ENCODE peak calls at places on chromosome 9, in four cellular contexts. S is WTC11, B is HepG2, U is GM12878. Q is an unnamed sample.
A peak's percentile ranks its signal among the peaks of the same experiment; 100 is the strongest.

GRCh38 chr9:101119206-101119819 is 90.8 kb downstream of the PLPPR1 start:
- DNase-seq in B (peak; percentile 57), U (no peak), S (peak; percentile 85), Q (peak; percentile 47)

GRCh38 chr9:93244510-93245436 is 60.8 kb downstream of the WNK2 start:
- DNase-seq in U (no peak), B (no peak), S (no peak), Q (no peak)

GRCh38 chr9:14511452-14511851 is 181.8 kb downstream of the ZDHHC21 start:
- DNase-seq in B (no peak), S (no peak), U (no peak), Q (no peak)

GRCh38 chr9:122356627-122357026 is 14.2 kb upstream of the PTGS1 start:
- DNase-seq in U (no peak), B (no peak), S (peak; percentile 55), Q (no peak)

GRCh38 chr9:14362175-14362574 is 48.2 kb upstream of the NFIB start:
- DNase-seq in B (no peak), U (no peak), S (no peak), Q (no peak)

GRCh38 chr9:116421006-116421538 is 266.0 kb upstream of the TRIM32 start:
- DNase-seq in S (no peak), B (no peak), U (no peak), Q (peak; percentile 67)

GRCh38 chr9:96453625-96454024 is 3.7 kb downstream of the HABP4 start:
- DNase-seq in U (no peak), S (no peak), B (peak; percentile 25), Q (no peak)

GRCh38 chr9:131575121-131575640 is 29.9 kb downstream of the PRRT1B start:
- DNase-seq in U (no peak), B (no peak), S (no peak), Q (no peak)

GRCh38 chr9:127835930-127836586 is 18.4 kb downstream of the ENG start:
- DNase-seq in S (no peak), B (no peak), U (no peak), Q (no peak)

GRCh38 chr9:16329699-16330113 is 540.8 kb downstream of the BNC2 start:
- DNase-seq in S (no peak), U (no peak), B (no peak), Q (no peak)

GRCh38 chr9:131720330-131720729 is 19.5 kb downstream of the RAPGEF1 start:
- DNase-seq in B (no peak), U (no peak), S (no peak), Q (no peak)

GRCh38 chr9:72703574-72703973 is 182.2 kb downstream of the TMC1 start:
- DNase-seq in U (peak; percentile 4), B (no peak), S (no peak), Q (no peak)

GRCh38 chr9:30964332-30964731 is 1420.1 kb upstream of the ACO1 start:
- DNase-seq in B (no peak), S (no peak), U (no peak), Q (no peak)

GRCh38 chr9:95447660-95448420 is 68.9 kb downstream of the PTCH1 start:
- DNase-seq in B (no peak), S (peak; percentile 69), U (no peak), Q (no peak)

GRCh38 chr9:76510041-76510440 is 51.1 kb downstream of the GCNT1 start:
- DNase-seq in U (no peak), B (no peak), S (no peak), Q (no peak)

GRCh38 chr9:87793292-87793691 is 67.4 kb downstream of the CTSL start:
- DNase-seq in S (no peak), B (peak; percentile 85), U (no peak), Q (peak; percentile 38)

GRCh38 chr9:34145165-34145564 is 18.7 kb upstream of the DCAF12 start:
- DNase-seq in U (no peak), S (no peak), B (no peak), Q (no peak)

GRCh38 chr9:129703667-129704355 is 38.4 kb downstream of the PRRX2 start:
- DNase-seq in B (no peak), U (no peak), S (no peak), Q (no peak)

GRCh38 chr9:92328225-92328624 is 2.5 kb downstream of the CENPP start:
- DNase-seq in U (no peak), B (peak; percentile 28), S (no peak), Q (no peak)

GRCh38 chr9:134643306-134643705 is 1.7 kb downstream of the COL5A1 start:
- DNase-seq in S (no peak), U (no peak), B (no peak), Q (no peak)

GRCh38 chr9:107422189-107422802 is 67.3 kb downstream of the KLF4 start:
- DNase-seq in U (no peak), S (peak; percentile 89), B (peak; percentile 73), Q (peak; percentile 68)

GRCh38 chr9:98406469-98406868 is 151.0 kb upstream of the TBC1D2 start:
- DNase-seq in S (no peak), U (no peak), B (no peak), Q (no peak)

GRCh38 chr9:109349431-109349846 is 28.6 kb upstream of the EPB41L4B start:
- DNase-seq in S (no peak), U (no peak), B (no peak), Q (no peak)

GRCh38 chr9:78218890-78219289 is 17.0 kb upstream of the CEP78 start:
- DNase-seq in B (no peak), S (no peak), U (no peak), Q (no peak)

GRCh38 chr9:13049223-13049622 is 230.3 kb downstream of the MPDZ start:
- DNase-seq in U (no peak), B (no peak), S (no peak), Q (no peak)

GRCh38 chr9:119967867-119968535 is 598.8 kb upstream of the BRINP1 start:
- DNase-seq in U (no peak), B (no peak), S (no peak), Q (no peak)

GRCh38 chr9:119963798-119964372 is 594.6 kb upstream of the BRINP1 start:
- DNase-seq in U (no peak), B (peak; percentile 39), S (peak; percentile 78), Q (no peak)

GRCh38 chr9:119959846-119960545 is 590.8 kb upstream of the BRINP1 start:
- DNase-seq in S (no peak), U (no peak), B (no peak), Q (no peak)

GRCh38 chr9:119961774-119962408 is 592.7 kb upstream of the BRINP1 start:
- DNase-seq in U (no peak), B (peak; percentile 12), S (peak; percentile 84), Q (peak; percentile 52)

DNA sequence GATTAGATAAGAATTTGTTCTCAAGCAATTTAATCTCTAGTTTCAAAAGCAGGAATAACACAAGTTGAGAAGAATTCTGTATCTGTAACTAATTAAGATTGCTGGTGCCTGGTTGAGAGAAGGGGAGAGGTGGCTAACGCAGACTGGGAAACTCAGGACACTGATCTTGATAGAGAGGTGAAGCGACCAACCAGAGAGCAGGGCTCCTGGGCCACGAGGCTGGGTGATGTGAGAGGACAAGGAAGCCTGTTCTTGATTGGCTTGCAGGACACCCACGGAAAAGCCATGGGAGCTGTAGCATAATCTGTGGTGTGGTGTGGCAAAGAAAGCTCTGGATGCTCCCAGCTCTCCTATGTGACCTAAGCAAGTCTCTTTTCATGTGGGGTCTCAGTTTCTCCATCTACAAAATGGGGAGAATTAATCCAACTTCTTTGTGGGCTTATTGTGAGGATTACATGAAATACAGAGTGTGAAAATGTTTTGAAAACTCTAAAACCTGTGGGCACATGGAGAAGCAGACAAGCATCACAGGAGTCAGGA is 594.1 kb upstream of the BRINP1 start:
- DNase-seq in U (no peak), B (no peak), S (peak; percentile 38), Q (no peak)
- TF ChIP-seq CBFB in U (no peak), B (no peak), S (no peak), Q (no peak)

GRCh38 chr9:120950421-120951388 is 24.1 kb upstream of the TRAF1 start:
- DNase-seq in S (no peak), B (no peak), U (no peak), Q (no peak)
- TF ChIP-seq CBFB in S (no peak), B (no peak), U (no peak), Q (no peak)

GRCh38 chr9:80507611-80508010 is 935.8 kb downstream of the TLE4 start:
- DNase-seq in S (no peak), U (no peak), B (no peak), Q (no peak)
- TF ChIP-seq CBFB in S (no peak), U (no peak), B (no peak), Q (no peak)

GRCh38 chr9:37464426-37465248 is 613 bp downstream of the ZBTB5 start:
- DNase-seq in B (no peak), U (peak; percentile 30), S (peak; percentile 93), Q (peak; percentile 75)

GRCh38 chr9:37464006-37464405 is 1.2 kb downstream of the ZBTB5 start:
- DNase-seq in U (no peak), B (no peak), S (no peak), Q (no peak)

GRCh38 chr9:37468620-37469019 is 3.4 kb upstream of the ZBTB5 start:
- DNase-seq in S (no peak), U (no peak), B (no peak), Q (no peak)

GRCh38 chr9:37465249-37466036 is at the start of gene ZBTB5:
- DNase-seq in B (peak; percentile 100), U (peak; percentile 100), S (peak; percentile 99), Q (peak; percentile 99)

DNA sequence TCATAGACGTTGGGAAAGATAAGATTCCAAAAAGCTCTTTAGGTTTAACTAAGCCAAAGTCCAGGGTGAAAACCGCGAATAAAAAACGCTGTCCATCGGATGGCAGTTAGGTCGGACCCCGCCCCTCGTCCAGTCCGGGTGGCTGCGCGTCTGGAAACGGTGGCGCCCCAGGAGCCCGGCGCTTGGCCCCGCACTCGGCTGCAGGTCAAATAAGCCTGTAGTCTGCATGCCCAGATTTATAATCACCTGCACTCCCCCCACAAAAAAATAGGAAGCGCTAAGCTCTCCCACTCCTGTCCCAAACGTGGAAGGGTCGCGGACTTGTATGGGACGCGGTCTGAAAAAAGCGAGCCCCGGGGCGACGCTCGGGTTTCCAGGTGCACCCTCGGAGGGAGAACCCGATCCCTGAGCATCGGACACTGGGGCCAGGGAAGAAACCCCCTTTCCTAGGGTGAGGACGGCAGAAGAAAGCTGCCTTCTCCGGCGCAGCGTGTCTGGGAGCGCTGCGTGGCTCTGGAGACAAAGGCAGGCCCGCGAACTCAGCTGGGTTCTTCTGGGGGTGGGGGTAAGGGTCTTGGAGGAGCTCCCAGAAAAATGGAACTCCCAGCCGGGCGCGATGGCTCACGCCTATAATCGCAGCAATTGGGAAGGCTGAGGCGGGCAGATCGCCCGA is 923 bp upstream of the ZBTB5 start:
- DNase-seq in B (peak; percentile 25), U (no peak), S (peak; percentile 72), Q (peak; percentile 75)
- TF ChIP-seq CBFB in B (no peak), U (no peak), S (no peak), Q (no peak)

GRCh38 chr9:70054546-70054945 is 10.9 kb downstream of the MAMDC2 start:
- DNase-seq in S (no peak), B (no peak), U (no peak), Q (no peak)
- TF ChIP-seq CBFB in S (no peak), B (no peak), U (no peak), Q (no peak)